ENCODE peak calls at places on chromosomes 1 and 21, in nine cellular contexts. E is K562, D is MM.1S, X is GM23338, H is fibroblast of lung, F is GM23248, I is PC-9, Q is mammary epithelial cell, Y is neural progenitor cell. O is an unnamed sample.

GRCh38 chr1:67850611-67851075 is 17.4 kb upstream of the GNG12 start:
- DNase-seq in E (peak), D (no peak), X (no peak), H (peak), F (peak), I (peak), Q (peak), Y (no peak), O (peak)

GRCh38 chr1:15803380-15803779 is 4.1 kb downstream of the UQCRHL start:
- DNase-seq in E (peak), D (peak), X (peak), H (no peak), F (peak), I (no peak), Q (no peak), Y (peak), O (peak)

GRCh38 chr1:60978421-60979357 is 103.7 kb upstream of the NFIA start:
- DNase-seq in E (peak), D (peak), X (peak), H (peak), F (peak), I (no peak), Q (peak), Y (no peak), O (peak)

GRCh38 chr1:109532365-109533136 is 7.1 kb upstream of the GPR61 start:
- DNase-seq in E (peak), D (peak), X (peak), H (peak), F (peak), I (peak), Q (peak), Y (peak), O (peak)

GRCh38 chr1:232999960-233000625 is 49.7 kb downstream of the NTPCR start:
- DNase-seq in E (no peak), D (no peak), X (no peak), H (no peak), F (no peak), I (no peak), Q (no peak), Y (no peak), O (no peak)

GRCh38 chr1:53541761-53542550 is 82.8 kb downstream of the DMRTB1 start:
- DNase-seq in E (peak), D (peak), X (peak), H (peak), F (peak), I (peak), Q (no peak), Y (peak), O (no peak)

GRCh38 chr1:150406483-150406882 is 42.5 kb downstream of the RPRD2 start:
- DNase-seq in E (no peak), D (no peak), X (peak), H (peak), F (no peak), I (no peak), Q (no peak), Y (no peak), O (no peak)

GRCh38 chr1:4173731-4174130 is 273.7 kb upstream of the C1orf174 start:
- DNase-seq in E (no peak), D (no peak), X (no peak), H (no peak), F (no peak), I (no peak), Q (no peak), Y (no peak), O (no peak)

GRCh38 chr1:115183711-115184259 is 94.5 kb upstream of the TSPAN2 start:
- DNase-seq in E (no peak), D (no peak), X (no peak), H (peak), F (no peak), I (no peak), Q (no peak), Y (no peak), O (no peak)

GRCh38 chr1:53734650-53735211 is 4.2 kb downstream of the GLIS1 start:
- DNase-seq in E (no peak), D (peak), X (no peak), H (peak), F (peak), I (no peak), Q (no peak), Y (peak), O (no peak)

GRCh38 chr21:43654806-43655489 is 4.3 kb downstream of the HSF2BP start:
- DNase-seq in E (no peak), D (no peak), X (no peak), H (peak), F (peak), I (peak), Q (peak), Y (no peak), O (no peak)

GRCh38 chr21:44952116-44952928 is 12.5 kb downstream of the SLX9 start:
- DNase-seq in E (no peak), D (no peak), X (no peak), H (no peak), F (no peak), I (no peak), Q (no peak), Y (no peak), O (no peak)

GRCh38 chr1:53503433-53503925 is 44.3 kb downstream of the DMRTB1 start:
- DNase-seq in E (no peak), D (no peak), X (no peak), H (no peak), F (no peak), I (no peak), Q (no peak), Y (peak), O (no peak)

GRCh38 chr1:24866211-24867063 is 63.6 kb downstream of the RUNX3 start:
- DNase-seq in E (no peak), D (no peak), X (no peak), H (no peak), F (peak), I (no peak), Q (no peak), Y (no peak), O (no peak)

GRCh38 chr1:6408023-6408422 is 11.7 kb downstream of the HES2 start:
- DNase-seq in E (no peak), D (no peak), X (no peak), H (no peak), F (no peak), I (no peak), Q (no peak), Y (no peak), O (no peak)

GRCh38 chr1:11157867-11158266 is 31.3 kb upstream of the ANGPTL7 start:
- DNase-seq in E (no peak), D (no peak), X (no peak), H (peak), F (peak), I (no peak), Q (peak), Y (no peak), O (no peak)

GRCh38 chr1:114323959-114324825 is 170.5 kb upstream of the SYT6 start:
- DNase-seq in E (no peak), D (no peak), X (no peak), H (no peak), F (no peak), I (no peak), Q (no peak), Y (peak), O (no peak)

GRCh38 chr21:36255650-36256047 is 64.3 kb upstream of the MORC3 start:
- DNase-seq in E (no peak), D (peak), X (no peak), H (no peak), F (no peak), I (no peak), Q (no peak), Y (no peak), O (peak)

GRCh38 chr1:165241952-165242351 is 114.6 kb downstream of the LMX1A start:
- DNase-seq in E (no peak), D (no peak), X (no peak), H (no peak), F (no peak), I (no peak), Q (no peak), Y (no peak), O (no peak)

GRCh38 chr1:200075938-200076546 is 48.5 kb downstream of the NR5A2 start:
- DNase-seq in E (no peak), D (no peak), X (peak), H (peak), F (peak), I (peak), Q (peak), Y (peak), O (peak)

GRCh38 chr1:17873007-17873675 is 118.0 kb downstream of the ACTL8 start:
- DNase-seq in E (no peak), D (no peak), X (no peak), H (no peak), F (no peak), I (no peak), Q (no peak), Y (no peak), O (no peak)

GRCh38 chr21:42308161-42308913 is 6.9 kb downstream of the TFF3 start:
- DNase-seq in E (no peak), D (no peak), X (no peak), H (no peak), F (no peak), I (no peak), Q (no peak), Y (no peak), O (no peak)

GRCh38 chr1:206786212-206786886 is 14.1 kb upstream of the IL10 start:
- DNase-seq in E (no peak), D (no peak), X (no peak), H (no peak), F (no peak), I (no peak), Q (no peak), Y (no peak), O (no peak)

GRCh38 chr1:207565546-207566468 is 69.8 kb downstream of the CR1 start:
- DNase-seq in E (no peak), D (no peak), X (peak), H (no peak), F (peak), I (no peak), Q (peak), Y (peak), O (peak)

GRCh38 chr1:163844393-163844948 is 522.7 kb downstream of the NUF2 start:
- DNase-seq in E (no peak), D (no peak), X (no peak), H (peak), F (peak), I (no peak), Q (no peak), Y (no peak), O (peak)

GRCh38 chr1:66940968-66941367 is 16.2 kb downstream of the MIER1 start:
- DNase-seq in E (no peak), D (no peak), X (no peak), H (peak), F (peak), I (no peak), Q (no peak), Y (no peak), O (no peak)

GRCh38 chr1:8472668-8473067 is 154.8 kb downstream of the SLC45A1 start:
- DNase-seq in E (no peak), D (peak), X (no peak), H (no peak), F (no peak), I (peak), Q (no peak), Y (no peak), O (no peak)

GRCh38 chr1:19563336-19564097 is 78.2 kb upstream of the CAPZB start:
- DNase-seq in E (no peak), D (no peak), X (no peak), H (peak), F (peak), I (no peak), Q (peak), Y (no peak), O (no peak)

GRCh38 chr21:23401278-23401677 is 2206.0 kb downstream of the MRPL39 start:
- DNase-seq in E (no peak), D (peak), X (peak), H (no peak), F (no peak), I (no peak), Q (no peak), Y (peak), O (peak)

GRCh38 chr21:43609501-43610340 is 49.6 kb downstream of the HSF2BP start:
- DNase-seq in E (no peak), D (no peak), X (no peak), H (peak), F (no peak), I (peak), Q (peak), Y (no peak), O (peak)

GRCh38 chr1:95407864-95408291 is 173.9 kb downstream of the RWDD3 start:
- DNase-seq in E (no peak), D (no peak), X (peak), H (no peak), F (no peak), I (no peak), Q (no peak), Y (peak), O (peak)

GRCh38 chr1:113058861-113059441 is 14.0 kb upstream of the LRIG2 start:
- DNase-seq in E (peak), D (no peak), X (no peak), H (no peak), F (no peak), I (no peak), Q (no peak), Y (peak), O (peak)

GRCh38 chr1:55640708-55641473 is 425.7 kb upstream of the USP24 start:
- DNase-seq in E (peak), D (peak), X (no peak), H (no peak), F (peak), I (no peak), Q (peak), Y (no peak), O (no peak)

GRCh38 chr1:112702067-112702395 is 4.9 kb downstream of the RHOC start:
- DNase-seq in E (no peak), D (no peak), X (no peak), H (no peak), F (no peak), I (no peak), Q (no peak), Y (no peak), O (no peak)

GRCh38 chr1:147202576-147202975 is 22.6 kb downstream of the FMO5 start:
- DNase-seq in E (no peak), D (no peak), X (no peak), H (peak), F (no peak), I (no peak), Q (peak), Y (no peak), O (no peak)

GRCh38 chr1:59833991-59834390 is 19.2 kb downstream of the HOOK1 start:
- DNase-seq in E (no peak), D (no peak), X (no peak), H (peak), F (no peak), I (no peak), Q (peak), Y (no peak), O (no peak)

GRCh38 chr1:99600782-99601181 is 45.1 kb upstream of the PALMD start:
- DNase-seq in E (no peak), D (no peak), X (no peak), H (peak), F (no peak), I (no peak), Q (no peak), Y (no peak), O (no peak)

GRCh38 chr1:156700731-156701130 is 4.7 kb downstream of the CRABP2 start:
- DNase-seq in E (no peak), D (no peak), X (no peak), H (no peak), F (no peak), I (no peak), Q (no peak), Y (no peak), O (no peak)

GRCh38 chr1:41495171-41495948 is 10.9 kb upstream of the EDN2 start:
- DNase-seq in E (peak), D (no peak), X (peak), H (peak), F (peak), I (no peak), Q (no peak), Y (peak), O (peak)

GRCh38 chr21:17119466-17120297 is 393.2 kb upstream of the CXADR start:
- DNase-seq in E (no peak), D (no peak), X (peak), H (no peak), F (no peak), I (no peak), Q (no peak), Y (no peak), O (no peak)

GRCh38 chr1:30997463-30998057 is 68.0 kb downstream of the PUM1 start:
- DNase-seq in E (no peak), D (no peak), X (no peak), H (no peak), F (no peak), I (no peak), Q (no peak), Y (no peak), O (no peak)

GRCh38 chr1:31003613-31004230 is 61.8 kb downstream of the PUM1 start:
- DNase-seq in E (no peak), D (no peak), X (no peak), H (peak), F (no peak), I (no peak), Q (no peak), Y (no peak), O (no peak)

GRCh38 chr1:30995990-30996612 is 69.4 kb downstream of the PUM1 start:
- DNase-seq in E (no peak), D (no peak), X (no peak), H (no peak), F (no peak), I (no peak), Q (no peak), Y (no peak), O (no peak)

GRCh38 chr1:30998171-30998570 is 67.3 kb downstream of the PUM1 start:
- DNase-seq in E (no peak), D (no peak), X (no peak), H (no peak), F (no peak), I (no peak), Q (no peak), Y (no peak), O (no peak)

GRCh38 chr1:30998887-30999286 is 66.6 kb downstream of the PUM1 start:
- DNase-seq in E (no peak), D (no peak), X (no peak), H (no peak), F (no peak), I (no peak), Q (no peak), Y (no peak), O (no peak)
- H3K27ac ChIP-seq in E (no peak), D (no peak), X (peak), H (no peak), F (no peak), I (no peak), Q (no peak), Y (no peak), O (no peak)

GRCh38 chr1:173742203-173742886 is 27.6 kb downstream of the KLHL20 start:
- DNase-seq in E (no peak), D (no peak), X (no peak), H (no peak), F (no peak), I (no peak), Q (no peak), Y (no peak), O (no peak)
- TF ChIP-seq EZH2 in E (no peak), D (no peak), X (no peak), H (no peak), F (no peak), I (no peak), Q (no peak), Y (no peak), O (no peak)

GRCh38 chr1:226029093-226029496 is 30.0 kb upstream of the SDE2 start:
- DNase-seq in E (no peak), D (peak), X (no peak), H (no peak), F (no peak), I (no peak), Q (no peak), Y (no peak), O (no peak)

GRCh38 chr1:226035915-226036314 is 26.6 kb upstream of the H3-3A start:
- DNase-seq in E (no peak), D (no peak), X (no peak), H (no peak), F (no peak), I (no peak), Q (no peak), Y (no peak), O (no peak)

GRCh38 chr1:226034482-226034881 is 28.0 kb upstream of the H3-3A start:
- DNase-seq in E (peak), D (no peak), X (no peak), H (peak), F (peak), I (no peak), Q (peak), Y (no peak), O (no peak)

GRCh38 chr1:226029568-226030225 is 30.6 kb upstream of the SDE2 start:
- DNase-seq in E (no peak), D (no peak), X (no peak), H (no peak), F (no peak), I (no peak), Q (no peak), Y (no peak), O (no peak)

DNA sequence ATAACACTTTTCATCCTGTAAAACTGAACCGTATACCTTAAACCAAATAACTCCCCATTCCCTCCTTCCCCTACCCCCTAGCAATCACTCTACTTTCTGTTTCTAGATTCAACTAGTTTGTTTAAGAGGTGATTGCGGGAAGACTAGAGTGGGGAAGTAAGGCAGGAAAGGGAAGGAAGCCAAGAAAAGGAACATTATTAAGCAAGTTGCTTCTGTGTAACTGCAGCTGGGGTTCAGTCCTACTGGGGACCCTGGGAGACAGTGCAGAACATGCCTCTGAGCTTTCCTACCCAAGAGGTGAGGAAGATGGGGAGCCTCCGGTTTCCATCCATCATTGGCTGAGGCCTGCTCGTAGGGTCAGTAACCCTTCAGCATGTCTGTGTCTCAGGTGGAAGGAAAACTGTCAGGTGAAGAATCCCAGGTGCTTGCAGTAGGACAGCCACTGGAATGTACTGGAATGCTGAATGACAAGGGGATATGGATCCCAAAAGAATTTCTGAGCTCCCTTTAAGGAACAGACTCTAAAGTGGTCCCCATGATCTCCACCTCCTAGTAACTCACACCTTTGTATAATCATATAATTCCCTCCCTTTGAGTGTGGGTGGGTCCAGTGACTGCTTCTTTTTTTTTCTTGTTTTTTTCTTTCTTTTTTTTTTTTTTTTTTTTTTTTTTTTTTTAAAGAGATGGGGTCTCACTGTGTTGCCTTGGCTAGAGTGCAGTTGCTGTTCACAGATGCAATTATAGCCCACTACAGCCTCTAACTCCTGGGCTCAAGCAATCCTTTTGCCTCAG is 28.7 kb upstream of the H3-3A start:
- DNase-seq in E (no peak), D (no peak), X (peak), H (no peak), F (no peak), I (no peak), Q (no peak), Y (no peak), O (no peak)
- H3K27ac ChIP-seq in E (no peak), D (no peak), X (no peak), H (no peak), F (peak), I (no peak), Q (no peak), Y (no peak), O (no peak)

GRCh38 chr1:90839323-90839722 is 122.2 kb upstream of the BARHL2 start:
- DNase-seq in E (no peak), D (no peak), X (peak), H (no peak), F (no peak), I (no peak), Q (no peak), Y (no peak), O (no peak)
- TF ChIP-seq EZH2 in E (no peak), D (no peak), X (no peak), H (no peak), F (no peak), I (no peak), Q (no peak), Y (no peak), O (no peak)

GRCh38 chr1:211813590-211813989 is 17.0 kb downstream of the LPGAT1 start:
- DNase-seq in E (no peak), D (no peak), X (no peak), H (peak), F (peak), I (no peak), Q (peak), Y (no peak), O (no peak)
- H3K27ac ChIP-seq in E (no peak), D (no peak), X (no peak), H (no peak), F (no peak), I (no peak), Q (no peak), Y (no peak), O (no peak)

GRCh38 chr1:159493354-159493753 is 42.5 kb downstream of the OR10J5 start:
- DNase-seq in E (no peak), D (no peak), X (no peak), H (no peak), F (no peak), I (no peak), Q (no peak), Y (no peak), O (no peak)
- TF ChIP-seq EZH2 in E (no peak), D (no peak), X (no peak), H (no peak), F (no peak), I (no peak), Q (no peak), Y (no peak), O (no peak)

GRCh38 chr21:28113718-28114117 is 879.0 kb downstream of the LTN1 start:
- DNase-seq in E (no peak), D (no peak), X (no peak), H (no peak), F (no peak), I (no peak), Q (no peak), Y (no peak), O (no peak)
- H3K27ac ChIP-seq in E (no peak), D (no peak), X (no peak), H (no peak), F (no peak), I (no peak), Q (no peak), Y (no peak), O (no peak)

GRCh38 chr21:37915516-37915915 is 741 bp downstream of the KCNJ6 start:
- DNase-seq in E (no peak), D (no peak), X (peak), H (no peak), F (no peak), I (no peak), Q (peak), Y (peak), O (no peak)
- TF ChIP-seq EZH2 in E (no peak), D (no peak), X (no peak), H (no peak), F (no peak), I (no peak), Q (peak), Y (peak), O (no peak)

O was measured in A673.